ENCODE peak calls at places on chromosome 21, in nine cellular contexts. Y is GM23248; M is M059J; W is RPMI7951; S is progenitor cell of endocrine pancreas; O is anterior cingulate cortex; G is activated CD4-positive, CD25-positive, alpha-beta regulatory T cell treated with anti-CD3 and anti-CD28 coated beads, Interleukin-2, amount 50 U/mL, for 16 hours; I is HAP-1; R is HS-27A. T is an unnamed sample.

GRCh38 chr21:14591882-14592281 is 45.8 kb upstream of the SAMSN1 start:
- DNase-seq in Y (peak; percentile 30), M (peak; percentile 7), W (no peak), S (no peak), O (no peak), G (no peak), I (no peak), R (no peak), T (no peak)

GRCh38 chr21:42554251-42554937 is 40.7 kb downstream of the SLC37A1 start:
- DNase-seq in Y (no peak), M (no peak), W (no peak), S (no peak), O (no peak), G (no peak), I (no peak), R (no peak), T (no peak)

GRCh38 chr21:42406201-42406601 is 2.5 kb downstream of the UBASH3A start:
- DNase-seq in Y (no peak), M (no peak), W (no peak), S (no peak), O (no peak), G (no peak), I (no peak), R (no peak), T (no peak)

GRCh38 chr21:17387030-17387617 is 125.7 kb upstream of the CXADR start:
- DNase-seq in Y (peak; percentile 68), M (peak; percentile 73), W (peak; percentile 65), S (peak; percentile 14), O (no peak), G (peak; percentile 16), I (peak; percentile 66), R (peak; percentile 48), T (peak; percentile 27)

GRCh38 chr21:29613021-29613420 is 314.3 kb downstream of the BACH1 start:
- DNase-seq in Y (peak; percentile 10), M (no peak), W (no peak), S (no peak), O (no peak), G (no peak), I (no peak), R (no peak), T (no peak)

GRCh38 chr21:41768371-41769042 is 1.7 kb upstream of the RIPK4 start:
- DNase-seq in Y (peak; percentile 88), M (peak; percentile 98), W (peak; percentile 75), S (no peak), O (no peak), G (no peak), I (no peak), R (peak; percentile 27), T (no peak)

GRCh38 chr21:36384885-36385232 is 333 bp upstream of the CHAF1B start:
- DNase-seq in Y (no peak), M (no peak), W (no peak), S (no peak), O (no peak), G (no peak), I (no peak), R (no peak), T (no peak)

GRCh38 chr21:37658994-37659458 is 257.2 kb downstream of the KCNJ6 start:
- DNase-seq in Y (peak; percentile 92), M (peak; percentile 92), W (peak; percentile 45), S (no peak), O (no peak), G (no peak), I (no peak), R (no peak), T (peak; percentile 49)

GRCh38 chr21:20661221-20661620 is 337.0 kb upstream of the NCAM2 start:
- DNase-seq in Y (no peak), M (no peak), W (no peak), S (no peak), O (no peak), G (no peak), I (peak; percentile 38), R (no peak), T (no peak)

GRCh38 chr21:29342394-29342957 is 43.8 kb downstream of the BACH1 start:
- DNase-seq in Y (peak; percentile 94), M (peak; percentile 98), W (peak; percentile 96), S (no peak), O (no peak), G (no peak), I (no peak), R (peak; percentile 91), T (no peak)

GRCh38 chr21:38380391-38381137 is 117.7 kb downstream of the ERG start:
- DNase-seq in Y (peak; percentile 55), M (peak; percentile 38), W (peak; percentile 12), S (no peak), O (no peak), G (no peak), I (no peak), R (peak; percentile 12), T (no peak)

GRCh38 chr21:38955495-38955894 is 149.8 kb downstream of the ETS2 start:
- DNase-seq in Y (peak; percentile 90), M (peak; percentile 84), W (peak; percentile 77), S (no peak), O (no peak), G (no peak), I (no peak), R (no peak), T (no peak)